ENCODE peak calls at places on chromosomes 2 and 18, in six cellular contexts. Z, Q, K, S, V and E are unnamed samples.

GRCh38 chr18:47969851-47970250 is 39.4 kb upstream of the SMAD2 start:
- DNase-seq in Q (no peak), V (no peak), Z (no peak), K (no peak), S (no peak), E (no peak)

GRCh38 chr2:88117976-88118375 is 9.9 kb downstream of the FABP1 start:
- DNase-seq in S (no peak), Z (no peak), K (no peak), Q (no peak), V (no peak), E (no peak)

GRCh38 chr18:48034651-48035555 is 104.4 kb upstream of the SMAD2 start:
- DNase-seq in Z (no peak), Q (no peak), S (no peak), V (no peak), K (peak), E (no peak)

GRCh38 chr2:33136570-33136969 is 189.8 kb downstream of the LTBP1 start:
- DNase-seq in Q (no peak), Z (no peak), K (no peak), V (no peak), S (no peak), E (no peak)

GRCh38 chr2:105261061-105261460 is 19.5 kb downstream of the GPR45 start:
- DNase-seq in K (peak), S (no peak), Q (no peak), V (peak), Z (peak), E (no peak)

GRCh38 chr2:51866361-51866760 is 834.4 kb upstream of the NRXN1 start:
- DNase-seq in Z (peak), S (no peak), Q (no peak), V (no peak), K (no peak), E (no peak)

GRCh38 chr18:62556397-62556796 is 33.6 kb downstream of the ZCCHC2 start:
- DNase-seq in K (no peak), Q (no peak), S (no peak), Z (no peak), V (no peak), E (no peak)

GRCh38 chr18:75441921-75442320 is 14.4 kb upstream of the SMIM21 start:
- DNase-seq in Z (no peak), S (no peak), K (no peak), Q (no peak), V (peak), E (no peak)

GRCh38 chr2:29155578-29155977 is 40.4 kb downstream of the CLIP4 start:
- DNase-seq in Q (no peak), S (no peak), Z (no peak), K (no peak), V (no peak), E (no peak)

GRCh38 chr2:173401716-173402326 is 47.1 kb downstream of the CDCA7 start:
- DNase-seq in V (no peak), Z (no peak), Q (no peak), K (no peak), S (no peak), E (no peak)

GRCh38 chr2:102137138-102137537 is 5.4 kb upstream of the IL1R1 start:
- DNase-seq in V (no peak), Q (no peak), Z (no peak), K (no peak), S (no peak), E (no peak)

GRCh38 chr2:32711219-32711618 is 83.4 kb downstream of the TTC27 start:
- DNase-seq in V (peak), K (no peak), Q (no peak), S (no peak), Z (peak), E (peak)

GRCh38 chr2:101736233-101736632 is 38.7 kb downstream of the MAP4K4 start:
- DNase-seq in Z (no peak), V (no peak), K (no peak), Q (peak), S (no peak), E (peak)

GRCh38 chr2:196758474-196759377 is 40.8 kb downstream of the GTF3C3 start:
- DNase-seq in Z (no peak), V (peak), K (no peak), S (no peak), Q (peak), E (peak)

GRCh38 chr2:132374961-132375360 is 41.6 kb upstream of the GPR39 start:
- DNase-seq in S (no peak), K (peak), V (no peak), Q (no peak), Z (peak), E (peak)

GRCh38 chr2:127158614-127159290 is 51.8 kb upstream of the BIN1 start:
- DNase-seq in Z (no peak), Q (no peak), S (no peak), V (no peak), K (peak), E (peak)

GRCh38 chr2:153477096-153477555 is 1.4 kb downstream of the RPRM start:
- DNase-seq in S (no peak), Q (no peak), K (peak), Z (no peak), V (peak), E (no peak)

GRCh38 chr18:34707670-34708069 is 2.4 kb upstream of the DTNA start:
- DNase-seq in S (no peak), K (peak), Q (no peak), V (peak), Z (peak), E (peak)

GRCh38 chr2:206915136-206915535 is 24.2 kb upstream of the CPO start:
- DNase-seq in K (no peak), V (peak), S (no peak), Z (peak), Q (no peak), E (no peak)

GRCh38 chr2:96870631-96871255 is 863 bp upstream of the SEMA4C start:
- DNase-seq in S (peak), Q (peak), Z (no peak), K (peak), V (no peak), E (peak)